ENCODE peak calls at places on chromosomes 11 and 22, in four cellular contexts. B is CD4-positive, CD25-positive, alpha-beta regulatory T cell; U is GM23338; Z is PC-9. Y is an unnamed sample. For H3K27me3, the result is how much of the 10 kb centered on the place peaks cover.

GRCh38 chr11:91263698-91264097 is 960.9 kb upstream of the FAT3 start:
- DNase-seq in U (no peak), B (no peak), Z (no peak), Y (no peak)

GRCh38 chr11:87473174-87473573 is 435.4 kb downstream of the TMEM135 start:
- DNase-seq in U (no peak), Z (no peak), B (no peak), Y (no peak)

GRCh38 chr11:69342588-69343330 is 48.8 kb downstream of the MYEOV start:
- DNase-seq in Z (no peak), B (no peak), U (no peak), Y (no peak)

GRCh38 chr11:132055296-132055695 is 684.9 kb downstream of the NTM start:
- DNase-seq in U (no peak), Z (no peak), B (no peak), Y (no peak)

GRCh38 chr11:287821-288327 is 1.1 kb upstream of the PGGHG start:
- DNase-seq in B (peak), Z (no peak), U (no peak), Y (peak)

GRCh38 chr22:49999063-49999900 is 13.3 kb downstream of the IL17REL start:
- DNase-seq in Z (no peak), U (peak), B (no peak), Y (no peak)

GRCh38 chr11:111452146-111452545 is 60.0 kb downstream of the BTG4 start:
- DNase-seq in Z (no peak), B (no peak), U (no peak), Y (no peak)

GRCh38 chr11:95134491-95134890 is 44.8 kb downstream of the ENDOD1 start:
- DNase-seq in B (no peak), U (no peak), Z (peak), Y (no peak)

GRCh38 chr22:50260801-50261614 is 475 bp downstream of the MAPK12 start:
- DNase-seq in B (no peak), Z (no peak), U (peak), Y (no peak)

GRCh38 chr11:13337986-13338436 is 60.4 kb downstream of the BMAL1 start:
- DNase-seq in U (no peak), Z (no peak), B (no peak), Y (no peak)

GRCh38 chr22:33051960-33052839 is 6.0 kb downstream of the SYN3 start:
- DNase-seq in B (no peak), U (peak), Z (no peak), Y (no peak)

GRCh38 chr11:68806931-68807844 is 34.5 kb downstream of the CPT1A start:
- DNase-seq in Z (no peak), B (no peak), U (no peak), Y (no peak)

GRCh38 chr11:40797981-40798380 is 661.5 kb downstream of the LRRC4C start:
- DNase-seq in Z (no peak), U (no peak), B (no peak), Y (no peak)

GRCh38 chr22:45769569-45770210 is 98.1 kb downstream of the ATXN10 start:
- DNase-seq in Z (no peak), B (no peak), U (no peak), Y (no peak)

GRCh38 chr22:32341122-32341740 is 16.4 kb upstream of the RFPL3 start:
- DNase-seq in B (no peak), U (no peak), Z (no peak), Y (no peak)

GRCh38 chr22:22556578-22556977 is 2.5 kb downstream of the PRAME start:
- DNase-seq in Z (no peak), B (no peak), U (no peak), Y (no peak)

GRCh38 chr11:93034031-93034430 is 64.6 kb downstream of the MTNR1B start:
- DNase-seq in B (no peak), Z (no peak), U (no peak), Y (no peak)

GRCh38 chr11:126101241-126101929 is 38.7 kb upstream of the CDON start:
- DNase-seq in B (no peak), Z (peak), U (no peak), Y (no peak)

GRCh38 chr11:130403301-130403804 is 25.1 kb downstream of the ADAMTS8 start:
- DNase-seq in U (peak), Z (peak), B (no peak), Y (no peak)

GRCh38 chr22:43001271-43002197 is 13.4 kb downstream of the PACSIN2 start:
- DNase-seq in Z (no peak), B (no peak), U (no peak), Y (no peak)

GRCh38 chr11:134052395-134052987 is 16.4 kb upstream of the JAM3 start:
- DNase-seq in Z (no peak), B (no peak), U (no peak), Y (no peak)

GRCh38 chr22:20859615-20860014 is 808 bp downstream of the SNAP29 start:
- DNase-seq in U (no peak), Z (no peak), B (no peak), Y (no peak)

GRCh38 chr11:1301220-1302000 is 8.0 kb downstream of the TOLLIP start:
- DNase-seq in U (no peak), Z (no peak), B (no peak), Y (no peak)

GRCh38 chr11:119155733-119156492 is 7.1 kb downstream of the ABCG4 start:
- DNase-seq in Z (no peak), B (no peak), U (peak), Y (no peak)

GRCh38 chr11:58734681-58735490 is 3.1 kb upstream of the GLYAT start:
- DNase-seq in B (no peak), U (no peak), Z (no peak), Y (no peak)

GRCh38 chr11:9075441-9076000 is 15.9 kb downstream of the SCUBE2 start:
- DNase-seq in B (no peak), Z (no peak), U (no peak), Y (no peak)

GRCh38 chr22:45272498-45272897 is 12.3 kb upstream of the UPK3A start:
- DNase-seq in Z (no peak), B (no peak), U (no peak), Y (no peak)

GRCh38 chr11:76709259-76709658 is 38.7 kb upstream of the LRRC32 start:
- DNase-seq in Z (no peak), U (no peak), B (no peak), Y (no peak)

GRCh38 chr22:48434156-48434867 is 1393.4 kb downstream of the BRD1 start:
- DNase-seq in Z (no peak), U (no peak), B (no peak), Y (no peak)
- H3K4me3 ChIP-seq in Z (no peak), U (no peak), B (no peak), Y (no peak)

GRCh38 chr11:65545853-65546216 is 12.3 kb downstream of the LTBP3 start:
- DNase-seq in B (no peak), Z (no peak), U (peak), Y (no peak)

GRCh38 chr11:65551572-65552398 is 6.4 kb downstream of the LTBP3 start:
- DNase-seq in B (peak), U (peak), Z (peak), Y (peak)

GRCh38 chr11:65546217-65546958 is 11.8 kb downstream of the LTBP3 start:
- DNase-seq in B (peak), Z (no peak), U (peak), Y (peak)

GRCh38 chr11:65547446-65548125 is 10.6 kb downstream of the LTBP3 start:
- DNase-seq in Z (no peak), B (no peak), U (peak), Y (peak)

DNA sequence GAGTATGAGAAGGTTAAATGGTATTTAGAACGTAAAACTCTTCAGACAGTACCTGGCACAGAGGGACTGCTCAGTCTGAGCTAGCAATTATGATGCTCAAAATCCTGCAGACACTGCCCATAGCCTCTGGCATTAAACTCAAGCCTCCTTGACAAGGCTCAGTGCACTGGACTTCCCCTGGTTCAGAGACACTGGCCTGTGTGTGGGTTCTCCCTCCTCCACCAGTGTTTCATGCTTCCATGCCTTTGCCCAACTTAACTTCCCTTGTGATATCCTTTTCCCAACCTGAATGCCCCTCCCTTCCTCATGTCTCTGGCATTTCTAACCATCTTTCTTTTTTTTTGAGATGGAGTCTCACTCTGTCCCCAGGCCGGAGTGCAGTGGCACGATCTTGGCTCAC is 9.1 kb downstream of the LTBP3 start:
- DNase-seq in U (no peak), B (no peak), Z (no peak), Y (no peak)
- H3K27me3 ChIP-seq in U (half or more), B (under half), Z (under half), Y (under half)

GRCh38 chr22:41383085-41383484 is 1.3 kb downstream of the TEF start:
- DNase-seq in Z (no peak), B (no peak), U (no peak), Y (no peak)
- H3K4me3 ChIP-seq in Z (no peak), B (peak), U (peak), Y (no peak)

DNA sequence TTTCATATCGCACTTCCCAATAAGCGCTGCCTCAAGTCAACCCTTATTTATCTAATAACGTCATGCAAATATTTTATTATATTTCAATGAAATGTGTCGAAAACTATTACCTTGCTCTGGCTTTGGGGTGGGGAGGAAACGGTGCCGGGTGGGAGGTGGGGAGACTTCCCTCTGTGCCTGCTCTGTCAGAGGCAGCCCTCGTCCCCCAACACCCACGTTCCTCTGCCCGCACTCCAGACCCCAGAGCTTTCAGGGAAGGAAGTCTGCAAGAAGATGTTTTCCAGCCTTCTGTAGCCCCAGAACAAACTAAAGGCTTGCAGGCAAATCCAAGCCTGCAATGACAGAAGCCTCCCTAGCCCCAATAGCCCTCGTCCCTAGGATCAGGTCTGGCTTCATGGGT is 235.7 kb downstream of the BUD13 start:
- DNase-seq in U (no peak), Z (no peak), B (no peak), Y (no peak)
- H3K27me3 ChIP-seq in U (under half), Z (half or more), B (under half), Y (under half)

GRCh38 chr22:16721969-16722368 is 103.2 kb downstream of the XKR3 start:
- DNase-seq in Z (no peak), U (no peak), B (no peak), Y (no peak)

DNA sequence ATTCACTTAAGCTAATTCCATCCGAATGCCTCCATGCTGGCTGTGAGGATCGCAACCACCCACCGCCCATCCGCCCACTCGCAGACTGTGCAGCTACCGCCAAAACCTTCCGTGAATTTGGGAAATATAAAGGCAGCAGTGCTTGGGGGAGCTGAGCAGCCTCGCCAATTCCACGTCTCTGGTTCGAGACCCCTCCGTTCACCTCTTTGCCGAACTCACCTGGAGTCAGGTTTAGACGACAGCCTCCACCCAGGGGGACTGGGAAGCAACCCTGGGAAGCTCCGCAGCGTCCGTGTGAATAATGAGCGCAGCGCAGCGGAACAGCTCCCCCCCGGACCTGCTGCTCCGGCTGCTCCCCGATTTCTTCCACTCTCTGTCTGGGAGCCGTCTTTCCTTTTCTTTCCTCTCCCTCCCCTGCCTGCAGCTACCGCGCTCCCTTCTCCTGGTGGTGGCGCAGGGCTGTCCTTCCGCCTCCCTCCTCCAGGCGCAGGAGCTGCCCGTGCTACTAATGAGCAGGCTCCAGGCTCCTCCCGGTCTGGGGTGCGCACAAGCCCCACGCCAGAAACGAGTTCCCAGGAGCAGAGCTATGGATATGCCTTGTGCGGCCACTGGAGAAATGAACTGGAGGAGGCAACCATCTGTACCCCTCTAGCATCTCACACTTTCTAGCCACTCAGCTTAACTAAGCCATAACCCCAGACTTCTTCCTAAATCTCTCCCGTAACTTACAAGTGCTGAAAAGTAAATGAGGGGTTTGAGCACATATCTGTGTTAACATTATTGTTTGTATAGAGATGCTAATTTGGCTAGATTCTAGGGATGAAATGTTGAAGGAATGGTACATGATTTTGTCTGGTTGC is 107.3 kb downstream of the XKR3 start:
- DNase-seq in U (peak), B (no peak), Z (no peak), Y (no peak)
- H3K4me3 ChIP-seq in U (peak), B (no peak), Z (no peak), Y (no peak)

GRCh38 chr22:26417406-26417805 is 11.7 kb upstream of the ASPHD2 start:
- DNase-seq in B (no peak), U (no peak), Z (no peak), Y (no peak)
- H3K27me3 ChIP-seq in B (under half), U (under half), Z (half or more), Y (under half)

DNA sequence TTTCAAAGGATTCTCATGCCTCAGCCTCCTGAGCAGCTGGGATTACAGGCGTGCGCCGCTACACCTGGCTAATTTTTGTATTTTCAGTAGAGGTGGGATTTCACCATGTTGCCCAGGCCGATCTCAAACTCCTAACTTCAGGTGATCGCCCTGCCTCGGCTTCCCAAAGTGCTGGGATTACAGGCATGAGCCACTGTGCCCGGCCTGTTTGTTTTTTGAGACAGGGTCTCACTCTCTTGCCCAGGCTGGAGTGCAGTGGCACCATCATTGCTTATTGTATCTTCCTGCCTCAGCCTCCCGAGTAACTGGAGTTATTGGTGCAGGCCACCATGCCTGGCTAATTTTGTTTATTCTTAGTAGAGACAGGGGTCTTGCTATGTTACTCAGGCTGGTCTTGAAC is 8.1 kb downstream of the FADS2 start:
- DNase-seq in B (no peak), Z (no peak), U (no peak), Y (no peak)
- H3K4me3 ChIP-seq in B (no peak), Z (no peak), U (no peak), Y (no peak)

GRCh38 chr11:65793625-65794400 is 7.0 kb downstream of the OVOL1 start:
- DNase-seq in Z (peak), U (no peak), B (no peak), Y (no peak)

GRCh38 chr11:65794570-65795510 is 8.0 kb downstream of the OVOL1 start:
- DNase-seq in B (no peak), Z (no peak), U (no peak), Y (no peak)

GRCh38 chr11:65797711-65798110 is 10.8 kb downstream of the OVOL1 start:
- DNase-seq in U (no peak), Z (no peak), B (no peak), Y (no peak)

GRCh38 chr11:65798882-65799281 is 12.0 kb downstream of the OVOL1 start:
- DNase-seq in Z (no peak), U (no peak), B (no peak), Y (no peak)

GRCh38 chr11:65796726-65797601 is 10.1 kb downstream of the OVOL1 start:
- DNase-seq in U (peak), Z (no peak), B (no peak), Y (no peak)
- H3K27me3 ChIP-seq in U (under half), Z (under half), B (under half), Y (under half)

Y was measured in CD8-positive, alpha-beta memory T cell.